ENCODE peak calls at places on chromosomes 12 and 14, in seven cellular contexts. One of them, this sample, is unnamed.

GRCh38 chr14:26636571-26636970 is 38.7 kb upstream of the NOVA1 start:
- DNase-seq in MCF 10A: no peak
- DNase-seq in progenitor cell of endocrine pancreas: no peak
- DNase-seq in endothelial cell: no peak
- DNase-seq in dorsolateral prefrontal cortex: no peak
- DNase-seq in astrocyte of the spinal cord: no peak
- DNase-seq in esophagus squamous epithelium: no peak
- DNase-seq in this sample: no peak

GRCh38 chr12:128905003-128905544 is 51.8 kb downstream of the GLT1D1 start:
- DNase-seq in MCF 10A: no peak
- DNase-seq in progenitor cell of endocrine pancreas: no peak
- DNase-seq in endothelial cell: no peak
- DNase-seq in dorsolateral prefrontal cortex: no peak
- DNase-seq in astrocyte of the spinal cord: no peak
- DNase-seq in esophagus squamous epithelium: no peak
- DNase-seq in this sample: no peak

GRCh38 chr12:126384029-126384564 is 1318.9 kb downstream of the AACS start:
- DNase-seq in MCF 10A: peak; percentile 29
- DNase-seq in progenitor cell of endocrine pancreas: no peak
- DNase-seq in endothelial cell: no peak
- DNase-seq in dorsolateral prefrontal cortex: no peak
- DNase-seq in astrocyte of the spinal cord: no peak
- DNase-seq in esophagus squamous epithelium: no peak
- DNase-seq in this sample: no peak

GRCh38 chr12:530308-530707 is 70.6 kb downstream of the B4GALNT3 start:
- DNase-seq in MCF 10A: peak; percentile 70
- DNase-seq in progenitor cell of endocrine pancreas: no peak
- DNase-seq in endothelial cell: no peak
- DNase-seq in dorsolateral prefrontal cortex: no peak
- DNase-seq in astrocyte of the spinal cord: peak; percentile 53
- DNase-seq in esophagus squamous epithelium: no peak
- DNase-seq in this sample: no peak

GRCh38 chr12:38954119-38954746 is 48.8 kb upstream of the CPNE8 start:
- DNase-seq in MCF 10A: no peak
- DNase-seq in progenitor cell of endocrine pancreas: no peak
- DNase-seq in endothelial cell: no peak
- DNase-seq in dorsolateral prefrontal cortex: no peak
- DNase-seq in astrocyte of the spinal cord: no peak
- DNase-seq in esophagus squamous epithelium: no peak
- DNase-seq in this sample: no peak

GRCh38 chr14:105421723-105422615 is 2.3 kb downstream of the MTA1 start:
- DNase-seq in MCF 10A: no peak
- DNase-seq in progenitor cell of endocrine pancreas: no peak
- DNase-seq in endothelial cell: no peak
- DNase-seq in dorsolateral prefrontal cortex: no peak
- DNase-seq in astrocyte of the spinal cord: no peak
- DNase-seq in esophagus squamous epithelium: no peak
- DNase-seq in this sample: no peak

GRCh38 chr14:72830786-72831583 is 62.9 kb downstream of the DPF3 start:
- DNase-seq in MCF 10A: no peak
- DNase-seq in progenitor cell of endocrine pancreas: no peak
- DNase-seq in endothelial cell: no peak
- DNase-seq in dorsolateral prefrontal cortex: no peak
- DNase-seq in astrocyte of the spinal cord: peak; percentile 15
- DNase-seq in esophagus squamous epithelium: no peak
- DNase-seq in this sample: no peak

GRCh38 chr12:124422142-124422569 is 127.3 kb downstream of the RFLNA start:
- DNase-seq in MCF 10A: peak; percentile 57
- DNase-seq in progenitor cell of endocrine pancreas: no peak
- DNase-seq in endothelial cell: no peak
- DNase-seq in dorsolateral prefrontal cortex: no peak
- DNase-seq in astrocyte of the spinal cord: no peak
- DNase-seq in esophagus squamous epithelium: no peak
- DNase-seq in this sample: no peak

GRCh38 chr12:120101182-120101581 is 15.4 kb downstream of the RAB35 start:
- DNase-seq in MCF 10A: no peak
- DNase-seq in progenitor cell of endocrine pancreas: no peak
- DNase-seq in endothelial cell: no peak
- DNase-seq in dorsolateral prefrontal cortex: no peak
- DNase-seq in astrocyte of the spinal cord: no peak
- DNase-seq in esophagus squamous epithelium: no peak
- DNase-seq in this sample: no peak

GRCh38 chr14:58637040-58637390 is 747 bp upstream of the DACT1 start:
- DNase-seq in MCF 10A: no peak
- DNase-seq in progenitor cell of endocrine pancreas: no peak
- DNase-seq in endothelial cell: no peak
- DNase-seq in dorsolateral prefrontal cortex: no peak
- DNase-seq in astrocyte of the spinal cord: peak; percentile 95
- DNase-seq in esophagus squamous epithelium: no peak
- DNase-seq in this sample: no peak

GRCh38 chr12:120993496-120993895 is 15.2 kb downstream of the HNF1A start:
- DNase-seq in MCF 10A: no peak
- DNase-seq in progenitor cell of endocrine pancreas: no peak
- DNase-seq in endothelial cell: no peak
- DNase-seq in dorsolateral prefrontal cortex: no peak
- DNase-seq in astrocyte of the spinal cord: no peak
- DNase-seq in esophagus squamous epithelium: no peak
- DNase-seq in this sample: no peak

GRCh38 chr14:24300326-24300980 is 803 bp downstream of the NOP9 start:
- DNase-seq in MCF 10A: no peak
- DNase-seq in progenitor cell of endocrine pancreas: no peak
- DNase-seq in endothelial cell: no peak
- DNase-seq in dorsolateral prefrontal cortex: no peak
- DNase-seq in astrocyte of the spinal cord: no peak
- DNase-seq in esophagus squamous epithelium: no peak
- DNase-seq in this sample: no peak

GRCh38 chr14:24298892-24299254 is 707 bp downstream of the DHRS1 start:
- DNase-seq in MCF 10A: peak; percentile 91
- DNase-seq in progenitor cell of endocrine pancreas: no peak
- DNase-seq in endothelial cell: no peak
- DNase-seq in dorsolateral prefrontal cortex: peak; percentile 66
- DNase-seq in astrocyte of the spinal cord: peak; percentile 54
- DNase-seq in esophagus squamous epithelium: no peak
- DNase-seq in this sample: no peak

GRCh38 chr14:24296341-24297157 is 3.0 kb downstream of the DHRS1 start:
- DNase-seq in MCF 10A: peak; percentile 93
- DNase-seq in progenitor cell of endocrine pancreas: no peak
- DNase-seq in endothelial cell: peak; percentile 64
- DNase-seq in dorsolateral prefrontal cortex: no peak
- DNase-seq in astrocyte of the spinal cord: peak; percentile 91
- DNase-seq in esophagus squamous epithelium: no peak
- DNase-seq in this sample: peak; percentile 62

GRCh38 chr14:24299255-24300191 is at the start of the genes DHRS1 and NOP9:
- DNase-seq in MCF 10A: peak; percentile 91
- DNase-seq in progenitor cell of endocrine pancreas: peak; percentile 88
- DNase-seq in endothelial cell: peak; percentile 89
- DNase-seq in dorsolateral prefrontal cortex: peak; percentile 94
- DNase-seq in astrocyte of the spinal cord: peak; percentile 89
- DNase-seq in esophagus squamous epithelium: peak; percentile 71
- DNase-seq in this sample: peak; percentile 95

DNA sequence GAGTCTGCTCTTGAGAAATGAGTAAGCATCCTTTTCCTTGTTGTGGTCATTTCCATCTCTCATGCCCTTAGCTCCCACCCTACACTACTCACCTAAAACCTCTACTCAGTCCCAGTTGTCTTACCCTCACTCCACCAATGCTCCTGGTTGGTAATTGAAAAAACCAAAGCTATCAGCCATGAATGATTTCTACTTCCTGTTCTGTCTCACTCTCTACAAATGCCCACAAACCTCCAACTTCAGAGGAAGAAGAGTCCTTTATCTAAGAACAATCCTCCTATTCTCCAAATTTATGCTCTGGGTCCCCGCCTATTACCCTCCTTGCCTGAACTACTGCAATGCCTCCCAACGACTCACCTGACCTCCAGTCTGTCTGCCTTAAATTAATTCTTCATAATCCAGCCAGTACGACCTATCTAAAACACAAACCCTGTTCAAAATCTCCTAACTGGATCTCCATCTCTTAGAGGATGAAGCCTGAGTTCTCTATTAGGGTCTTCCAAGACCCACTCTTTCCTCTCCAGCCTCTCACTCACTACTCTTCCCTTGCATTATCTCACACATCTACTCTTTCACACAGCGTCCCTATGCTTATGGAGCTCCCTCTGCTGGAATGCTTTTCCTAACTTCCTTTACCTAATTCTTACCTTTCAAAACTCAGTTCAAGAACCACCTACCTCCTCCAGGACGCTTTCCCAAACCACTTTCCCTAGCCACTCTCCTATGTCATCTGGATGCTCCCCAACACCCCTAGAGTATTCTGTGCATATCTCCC is 2.2 kb downstream of the DHRS1 start:
- DNase-seq in MCF 10A: peak; percentile 71
- DNase-seq in progenitor cell of endocrine pancreas: no peak
- DNase-seq in endothelial cell: no peak
- DNase-seq in dorsolateral prefrontal cortex: no peak
- DNase-seq in astrocyte of the spinal cord: no peak
- DNase-seq in esophagus squamous epithelium: no peak
- DNase-seq in this sample: no peak
- TF ChIP-seq CTCF in MCF 10A: peak; percentile 43
- TF ChIP-seq CTCF in progenitor cell of endocrine pancreas: peak; percentile 42
- TF ChIP-seq CTCF in endothelial cell: no peak
- TF ChIP-seq CTCF in dorsolateral prefrontal cortex: peak; percentile 34
- TF ChIP-seq CTCF in astrocyte of the spinal cord: peak; percentile 61
- TF ChIP-seq CTCF in esophagus squamous epithelium: peak; percentile 51
- TF ChIP-seq CTCF in this sample: peak; percentile 4

GRCh38 chr14:103031566-103031911 is 25.8 kb downstream of the CDC42BPB start:
- DNase-seq in MCF 10A: no peak
- DNase-seq in progenitor cell of endocrine pancreas: no peak
- DNase-seq in endothelial cell: no peak
- DNase-seq in dorsolateral prefrontal cortex: no peak
- DNase-seq in astrocyte of the spinal cord: no peak
- DNase-seq in esophagus squamous epithelium: no peak
- DNase-seq in this sample: no peak

GRCh38 chr14:103033744-103034143 is 23.6 kb downstream of the CDC42BPB start:
- DNase-seq in MCF 10A: no peak
- DNase-seq in progenitor cell of endocrine pancreas: no peak
- DNase-seq in endothelial cell: no peak
- DNase-seq in dorsolateral prefrontal cortex: no peak
- DNase-seq in astrocyte of the spinal cord: no peak
- DNase-seq in esophagus squamous epithelium: no peak
- DNase-seq in this sample: no peak

GRCh38 chr14:103030741-103031565 is 26.4 kb downstream of the CDC42BPB start:
- DNase-seq in MCF 10A: no peak
- DNase-seq in progenitor cell of endocrine pancreas: no peak
- DNase-seq in endothelial cell: no peak
- DNase-seq in dorsolateral prefrontal cortex: no peak
- DNase-seq in astrocyte of the spinal cord: no peak
- DNase-seq in esophagus squamous epithelium: no peak
- DNase-seq in this sample: no peak

GRCh38 chr14:103029936-103030335 is 27.4 kb downstream of the CDC42BPB start:
- DNase-seq in MCF 10A: no peak
- DNase-seq in progenitor cell of endocrine pancreas: no peak
- DNase-seq in endothelial cell: no peak
- DNase-seq in dorsolateral prefrontal cortex: no peak
- DNase-seq in astrocyte of the spinal cord: no peak
- DNase-seq in esophagus squamous epithelium: no peak
- DNase-seq in this sample: no peak

DNA sequence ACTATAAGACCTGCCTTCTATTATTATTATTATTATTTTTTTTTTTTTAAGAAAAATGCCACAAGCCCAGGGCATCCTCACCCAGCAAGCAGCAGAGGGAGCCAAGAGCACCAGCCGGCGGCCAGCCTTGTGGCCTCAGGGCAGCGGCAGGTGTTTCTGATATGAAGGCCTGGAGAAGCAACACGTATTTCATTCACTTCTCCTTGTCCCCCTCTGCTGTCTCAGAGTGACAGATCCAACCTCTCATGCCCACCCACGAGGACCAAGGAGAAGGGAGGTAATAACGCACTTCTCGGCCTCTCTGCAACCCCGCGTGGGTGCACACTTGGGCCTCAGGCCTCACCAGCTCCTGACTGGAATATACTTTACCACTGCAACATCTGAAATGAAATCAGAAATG is 25.4 kb downstream of the CDC42BPB start:
- DNase-seq in MCF 10A: no peak
- DNase-seq in progenitor cell of endocrine pancreas: no peak
- DNase-seq in endothelial cell: peak; percentile 29
- DNase-seq in dorsolateral prefrontal cortex: no peak
- DNase-seq in astrocyte of the spinal cord: no peak
- DNase-seq in esophagus squamous epithelium: no peak
- DNase-seq in this sample: no peak
- TF ChIP-seq CTCF in MCF 10A: peak; percentile 15
- TF ChIP-seq CTCF in progenitor cell of endocrine pancreas: peak; percentile 31
- TF ChIP-seq CTCF in endothelial cell: no peak
- TF ChIP-seq CTCF in dorsolateral prefrontal cortex: no peak
- TF ChIP-seq CTCF in astrocyte of the spinal cord: no peak
- TF ChIP-seq CTCF in esophagus squamous epithelium: no peak
- TF ChIP-seq CTCF in this sample: no peak

GRCh38 chr12:82099216-82099615 is 259.0 kb downstream of the CCDC59 start:
- DNase-seq in MCF 10A: peak; percentile 17
- DNase-seq in progenitor cell of endocrine pancreas: no peak
- DNase-seq in endothelial cell: no peak
- DNase-seq in dorsolateral prefrontal cortex: no peak
- DNase-seq in astrocyte of the spinal cord: no peak
- DNase-seq in esophagus squamous epithelium: no peak
- DNase-seq in this sample: no peak
- TF ChIP-seq CTCF in MCF 10A: no peak
- TF ChIP-seq CTCF in progenitor cell of endocrine pancreas: no peak
- TF ChIP-seq CTCF in endothelial cell: no peak
- TF ChIP-seq CTCF in dorsolateral prefrontal cortex: no peak
- TF ChIP-seq CTCF in astrocyte of the spinal cord: no peak
- TF ChIP-seq CTCF in esophagus squamous epithelium: no peak
- TF ChIP-seq CTCF in this sample: no peak

GRCh38 chr14:85987292-85987691 is 457.3 kb downstream of the FLRT2 start:
- DNase-seq in MCF 10A: no peak
- DNase-seq in progenitor cell of endocrine pancreas: no peak
- DNase-seq in endothelial cell: no peak
- DNase-seq in dorsolateral prefrontal cortex: no peak
- DNase-seq in astrocyte of the spinal cord: no peak
- DNase-seq in esophagus squamous epithelium: no peak
- DNase-seq in this sample: no peak
- TF ChIP-seq CTCF in MCF 10A: no peak
- TF ChIP-seq CTCF in progenitor cell of endocrine pancreas: no peak
- TF ChIP-seq CTCF in endothelial cell: no peak
- TF ChIP-seq CTCF in dorsolateral prefrontal cortex: no peak
- TF ChIP-seq CTCF in astrocyte of the spinal cord: no peak
- TF ChIP-seq CTCF in esophagus squamous epithelium: no peak
- TF ChIP-seq CTCF in this sample: no peak

GRCh38 chr14:73935666-73936065 is 14.2 kb downstream of the FAM161B start:
- DNase-seq in MCF 10A: peak; percentile 20
- DNase-seq in progenitor cell of endocrine pancreas: no peak
- DNase-seq in endothelial cell: no peak
- DNase-seq in dorsolateral prefrontal cortex: no peak
- DNase-seq in astrocyte of the spinal cord: peak; percentile 9
- DNase-seq in esophagus squamous epithelium: no peak
- DNase-seq in this sample: no peak
- TF ChIP-seq CTCF in MCF 10A: peak; percentile 22
- TF ChIP-seq CTCF in progenitor cell of endocrine pancreas: peak; percentile 44
- TF ChIP-seq CTCF in endothelial cell: peak; percentile 65
- TF ChIP-seq CTCF in dorsolateral prefrontal cortex: no peak
- TF ChIP-seq CTCF in astrocyte of the spinal cord: peak; percentile 24
- TF ChIP-seq CTCF in esophagus squamous epithelium: no peak
- TF ChIP-seq CTCF in this sample: no peak